ENCODE peak calls at places on chromosomes 5 and 9, in ten cellular contexts. One of them, this sample, is unnamed.
A peak's percentile ranks its signal among the peaks of the same experiment; 100 is the strongest.

GRCh38 chr5:1429066-1429465 is 16.2 kb downstream of the SLC6A3 start:
- DNase-seq in endodermal cell: no peak
- DNase-seq in brain microvascular endothelial cell: no peak
- DNase-seq in midbrain: no peak
- DNase-seq in kidney glomerular epithelial cell: no peak
- DNase-seq in BE2C: no peak
- DNase-seq in stimulated activated CD8-positive, alpha-beta memory T cell treated with anti-CD3 and anti-CD28 coated beads, Interleukin-12 subunit alpha, Interleukin-12 subunit beta, amount 100 ng/mL, for 1 hour: no peak
- DNase-seq in COR-L47: no peak
- DNase-seq in stimulated activated naive B cell treated with anti-CD40 and anti-IgM and Interleukin-4, amounts not matched to agents 10 μg/mL and 1 μg/mL and 100 μg/mL, for 72 hours: no peak
- DNase-seq in Calu3: no peak
- DNase-seq in this sample: peak; percentile 20

GRCh38 chr5:179974946-179975712 is 67.4 kb upstream of the TBC1D9B start:
- DNase-seq in endodermal cell: peak; percentile 87
- DNase-seq in brain microvascular endothelial cell: no peak
- DNase-seq in midbrain: peak; percentile 51
- DNase-seq in kidney glomerular epithelial cell: no peak
- DNase-seq in BE2C: peak; percentile 71
- DNase-seq in stimulated activated CD8-positive, alpha-beta memory T cell treated with anti-CD3 and anti-CD28 coated beads, Interleukin-12 subunit alpha, Interleukin-12 subunit beta, amount 100 ng/mL, for 1 hour: no peak
- DNase-seq in COR-L47: peak; percentile 53
- DNase-seq in stimulated activated naive B cell treated with anti-CD40 and anti-IgM and Interleukin-4, amounts not matched to agents 10 μg/mL and 1 μg/mL and 100 μg/mL, for 72 hours: peak; percentile 36
- DNase-seq in Calu3: peak; percentile 64
- DNase-seq in this sample: peak; percentile 83

GRCh38 chr5:31477971-31478370 is 53.9 kb downstream of the DROSHA start:
- DNase-seq in endodermal cell: no peak
- DNase-seq in brain microvascular endothelial cell: no peak
- DNase-seq in midbrain: no peak
- DNase-seq in kidney glomerular epithelial cell: no peak
- DNase-seq in BE2C: no peak
- DNase-seq in stimulated activated CD8-positive, alpha-beta memory T cell treated with anti-CD3 and anti-CD28 coated beads, Interleukin-12 subunit alpha, Interleukin-12 subunit beta, amount 100 ng/mL, for 1 hour: no peak
- DNase-seq in COR-L47: no peak
- DNase-seq in stimulated activated naive B cell treated with anti-CD40 and anti-IgM and Interleukin-4, amounts not matched to agents 10 μg/mL and 1 μg/mL and 100 μg/mL, for 72 hours: no peak
- DNase-seq in Calu3: no peak
- DNase-seq in this sample: no peak

GRCh38 chr9:96176901-96177718 is 124.9 kb downstream of the HSD17B3 start:
- DNase-seq in endodermal cell: peak; percentile 80
- DNase-seq in brain microvascular endothelial cell: no peak
- DNase-seq in midbrain: peak; percentile 57
- DNase-seq in kidney glomerular epithelial cell: no peak
- DNase-seq in BE2C: no peak
- DNase-seq in stimulated activated CD8-positive, alpha-beta memory T cell treated with anti-CD3 and anti-CD28 coated beads, Interleukin-12 subunit alpha, Interleukin-12 subunit beta, amount 100 ng/mL, for 1 hour: no peak
- DNase-seq in COR-L47: no peak
- DNase-seq in stimulated activated naive B cell treated with anti-CD40 and anti-IgM and Interleukin-4, amounts not matched to agents 10 μg/mL and 1 μg/mL and 100 μg/mL, for 72 hours: no peak
- DNase-seq in Calu3: no peak
- DNase-seq in this sample: peak; percentile 54

GRCh38 chr9:121249563-121249962 is 18.4 kb upstream of the GSN start:
- DNase-seq in endodermal cell: peak; percentile 42
- DNase-seq in brain microvascular endothelial cell: no peak
- DNase-seq in midbrain: no peak
- DNase-seq in kidney glomerular epithelial cell: no peak
- DNase-seq in BE2C: no peak
- DNase-seq in stimulated activated CD8-positive, alpha-beta memory T cell treated with anti-CD3 and anti-CD28 coated beads, Interleukin-12 subunit alpha, Interleukin-12 subunit beta, amount 100 ng/mL, for 1 hour: no peak
- DNase-seq in COR-L47: no peak
- DNase-seq in stimulated activated naive B cell treated with anti-CD40 and anti-IgM and Interleukin-4, amounts not matched to agents 10 μg/mL and 1 μg/mL and 100 μg/mL, for 72 hours: peak; percentile 32
- DNase-seq in Calu3: no peak
- DNase-seq in this sample: no peak

GRCh38 chr5:123943136-123943535 is 431.2 kb downstream of the CSNK1G3 start:
- DNase-seq in endodermal cell: no peak
- DNase-seq in brain microvascular endothelial cell: no peak
- DNase-seq in midbrain: no peak
- DNase-seq in kidney glomerular epithelial cell: no peak
- DNase-seq in BE2C: no peak
- DNase-seq in stimulated activated CD8-positive, alpha-beta memory T cell treated with anti-CD3 and anti-CD28 coated beads, Interleukin-12 subunit alpha, Interleukin-12 subunit beta, amount 100 ng/mL, for 1 hour: no peak
- DNase-seq in COR-L47: no peak
- DNase-seq in stimulated activated naive B cell treated with anti-CD40 and anti-IgM and Interleukin-4, amounts not matched to agents 10 μg/mL and 1 μg/mL and 100 μg/mL, for 72 hours: no peak
- DNase-seq in Calu3: no peak
- DNase-seq in this sample: no peak

GRCh38 chr5:138037271-138037670 is 4.4 kb upstream of the FAM13B start:
- DNase-seq in endodermal cell: no peak
- DNase-seq in brain microvascular endothelial cell: no peak
- DNase-seq in midbrain: no peak
- DNase-seq in kidney glomerular epithelial cell: no peak
- DNase-seq in BE2C: no peak
- DNase-seq in stimulated activated CD8-positive, alpha-beta memory T cell treated with anti-CD3 and anti-CD28 coated beads, Interleukin-12 subunit alpha, Interleukin-12 subunit beta, amount 100 ng/mL, for 1 hour: no peak
- DNase-seq in COR-L47: no peak
- DNase-seq in stimulated activated naive B cell treated with anti-CD40 and anti-IgM and Interleukin-4, amounts not matched to agents 10 μg/mL and 1 μg/mL and 100 μg/mL, for 72 hours: no peak
- DNase-seq in Calu3: no peak
- DNase-seq in this sample: no peak

GRCh38 chr5:156178117-156178516 is 148.8 kb upstream of the SGCD start:
- DNase-seq in endodermal cell: no peak
- DNase-seq in brain microvascular endothelial cell: no peak
- DNase-seq in midbrain: no peak
- DNase-seq in kidney glomerular epithelial cell: peak; percentile 84
- DNase-seq in BE2C: no peak
- DNase-seq in stimulated activated CD8-positive, alpha-beta memory T cell treated with anti-CD3 and anti-CD28 coated beads, Interleukin-12 subunit alpha, Interleukin-12 subunit beta, amount 100 ng/mL, for 1 hour: no peak
- DNase-seq in COR-L47: no peak
- DNase-seq in stimulated activated naive B cell treated with anti-CD40 and anti-IgM and Interleukin-4, amounts not matched to agents 10 μg/mL and 1 μg/mL and 100 μg/mL, for 72 hours: no peak
- DNase-seq in Calu3: no peak
- DNase-seq in this sample: peak; percentile 18

GRCh38 chr9:101832464-101832863 is 94.0 kb upstream of the GRIN3A start:
- DNase-seq in endodermal cell: no peak
- DNase-seq in brain microvascular endothelial cell: no peak
- DNase-seq in midbrain: no peak
- DNase-seq in kidney glomerular epithelial cell: no peak
- DNase-seq in BE2C: no peak
- DNase-seq in stimulated activated CD8-positive, alpha-beta memory T cell treated with anti-CD3 and anti-CD28 coated beads, Interleukin-12 subunit alpha, Interleukin-12 subunit beta, amount 100 ng/mL, for 1 hour: no peak
- DNase-seq in COR-L47: no peak
- DNase-seq in stimulated activated naive B cell treated with anti-CD40 and anti-IgM and Interleukin-4, amounts not matched to agents 10 μg/mL and 1 μg/mL and 100 μg/mL, for 72 hours: no peak
- DNase-seq in Calu3: no peak
- DNase-seq in this sample: no peak

GRCh38 chr5:80834710-80835109 is 125.5 kb upstream of the RASGRF2 start:
- DNase-seq in endodermal cell: no peak
- DNase-seq in brain microvascular endothelial cell: no peak
- DNase-seq in midbrain: no peak
- DNase-seq in kidney glomerular epithelial cell: no peak
- DNase-seq in BE2C: no peak
- DNase-seq in stimulated activated CD8-positive, alpha-beta memory T cell treated with anti-CD3 and anti-CD28 coated beads, Interleukin-12 subunit alpha, Interleukin-12 subunit beta, amount 100 ng/mL, for 1 hour: no peak
- DNase-seq in COR-L47: no peak
- DNase-seq in stimulated activated naive B cell treated with anti-CD40 and anti-IgM and Interleukin-4, amounts not matched to agents 10 μg/mL and 1 μg/mL and 100 μg/mL, for 72 hours: no peak
- DNase-seq in Calu3: no peak
- DNase-seq in this sample: no peak

GRCh38 chr5:111308951-111309350 is 84.8 kb downstream of the CAMK4 start:
- DNase-seq in endodermal cell: peak; percentile 55
- DNase-seq in brain microvascular endothelial cell: no peak
- DNase-seq in midbrain: no peak
- DNase-seq in kidney glomerular epithelial cell: no peak
- DNase-seq in BE2C: no peak
- DNase-seq in stimulated activated CD8-positive, alpha-beta memory T cell treated with anti-CD3 and anti-CD28 coated beads, Interleukin-12 subunit alpha, Interleukin-12 subunit beta, amount 100 ng/mL, for 1 hour: no peak
- DNase-seq in COR-L47: no peak
- DNase-seq in stimulated activated naive B cell treated with anti-CD40 and anti-IgM and Interleukin-4, amounts not matched to agents 10 μg/mL and 1 μg/mL and 100 μg/mL, for 72 hours: no peak
- DNase-seq in Calu3: no peak
- DNase-seq in this sample: no peak

GRCh38 chr5:59236448-59236847 is 653.6 kb downstream of the RAB3C start:
- DNase-seq in endodermal cell: no peak
- DNase-seq in brain microvascular endothelial cell: peak; percentile 32
- DNase-seq in midbrain: no peak
- DNase-seq in kidney glomerular epithelial cell: no peak
- DNase-seq in BE2C: no peak
- DNase-seq in stimulated activated CD8-positive, alpha-beta memory T cell treated with anti-CD3 and anti-CD28 coated beads, Interleukin-12 subunit alpha, Interleukin-12 subunit beta, amount 100 ng/mL, for 1 hour: no peak
- DNase-seq in COR-L47: no peak
- DNase-seq in stimulated activated naive B cell treated with anti-CD40 and anti-IgM and Interleukin-4, amounts not matched to agents 10 μg/mL and 1 μg/mL and 100 μg/mL, for 72 hours: no peak
- DNase-seq in Calu3: no peak
- DNase-seq in this sample: no peak

GRCh38 chr9:134642385-134643181 is 980 bp downstream of the COL5A1 start:
- DNase-seq in endodermal cell: peak; percentile 87
- DNase-seq in brain microvascular endothelial cell: peak; percentile 60
- DNase-seq in midbrain: no peak
- DNase-seq in kidney glomerular epithelial cell: no peak
- DNase-seq in BE2C: peak; percentile 39
- DNase-seq in stimulated activated CD8-positive, alpha-beta memory T cell treated with anti-CD3 and anti-CD28 coated beads, Interleukin-12 subunit alpha, Interleukin-12 subunit beta, amount 100 ng/mL, for 1 hour: no peak
- DNase-seq in COR-L47: no peak
- DNase-seq in stimulated activated naive B cell treated with anti-CD40 and anti-IgM and Interleukin-4, amounts not matched to agents 10 μg/mL and 1 μg/mL and 100 μg/mL, for 72 hours: no peak
- DNase-seq in Calu3: no peak
- DNase-seq in this sample: peak; percentile 63

GRCh38 chr9:70590264-70590646 is 175.8 kb upstream of the KLF9 start:
- DNase-seq in endodermal cell: no peak
- DNase-seq in brain microvascular endothelial cell: no peak
- DNase-seq in midbrain: no peak
- DNase-seq in kidney glomerular epithelial cell: no peak
- DNase-seq in BE2C: no peak
- DNase-seq in stimulated activated CD8-positive, alpha-beta memory T cell treated with anti-CD3 and anti-CD28 coated beads, Interleukin-12 subunit alpha, Interleukin-12 subunit beta, amount 100 ng/mL, for 1 hour: no peak
- DNase-seq in COR-L47: no peak
- DNase-seq in stimulated activated naive B cell treated with anti-CD40 and anti-IgM and Interleukin-4, amounts not matched to agents 10 μg/mL and 1 μg/mL and 100 μg/mL, for 72 hours: no peak
- DNase-seq in Calu3: no peak
- DNase-seq in this sample: no peak

GRCh38 chr5:106873558-106873957 is 797.2 kb downstream of the EFNA5 start:
- DNase-seq in endodermal cell: no peak
- DNase-seq in brain microvascular endothelial cell: no peak
- DNase-seq in midbrain: no peak
- DNase-seq in kidney glomerular epithelial cell: no peak
- DNase-seq in BE2C: no peak
- DNase-seq in stimulated activated CD8-positive, alpha-beta memory T cell treated with anti-CD3 and anti-CD28 coated beads, Interleukin-12 subunit alpha, Interleukin-12 subunit beta, amount 100 ng/mL, for 1 hour: no peak
- DNase-seq in COR-L47: peak; percentile 95
- DNase-seq in stimulated activated naive B cell treated with anti-CD40 and anti-IgM and Interleukin-4, amounts not matched to agents 10 μg/mL and 1 μg/mL and 100 μg/mL, for 72 hours: no peak
- DNase-seq in Calu3: peak; percentile 97
- DNase-seq in this sample: no peak